ENCODE peak calls at places on chromosomes 16 and 17, in five cellular contexts. One of them, this sample, is unnamed.

GRCh38 chr16:22728167-22728836 is 85.7 kb upstream of the HS3ST2 start:
- DNase-seq in fibroblast of the aortic adventitia: no peak
- DNase-seq in NCI-H345: no peak
- DNase-seq in activated naive CD8-positive, alpha-beta T cell treated with anti-CD3 and anti-CD28 coated beads, Interleukin-2, amount 50 U/mL, for 24 hours: no peak
- DNase-seq in activated T-helper 1 cell treated with anti-CD3 and anti-CD28 coated beads, Interleukin-2, amount 50 U/mL, for 16 hours: no peak
- DNase-seq in this sample: no peak

GRCh38 chr16:3401719-3402397 is 843 bp downstream of the ZNF174 start:
- DNase-seq in fibroblast of the aortic adventitia: peak
- DNase-seq in activated T-helper 1 cell treated with anti-CD3 and anti-CD28 coated beads, Interleukin-2, amount 50 U/mL, for 16 hours: no peak
- DNase-seq in NCI-H345: no peak
- DNase-seq in activated naive CD8-positive, alpha-beta T cell treated with anti-CD3 and anti-CD28 coated beads, Interleukin-2, amount 50 U/mL, for 24 hours: no peak
- DNase-seq in this sample: no peak

GRCh38 chr16:482468-483185 is 44.9 kb upstream of the CAPN15 start:
- DNase-seq in fibroblast of the aortic adventitia: no peak
- DNase-seq in activated T-helper 1 cell treated with anti-CD3 and anti-CD28 coated beads, Interleukin-2, amount 50 U/mL, for 16 hours: no peak
- DNase-seq in NCI-H345: no peak
- DNase-seq in activated naive CD8-positive, alpha-beta T cell treated with anti-CD3 and anti-CD28 coated beads, Interleukin-2, amount 50 U/mL, for 24 hours: no peak
- DNase-seq in this sample: no peak

GRCh38 chr16:81635336-81635947 is 143.6 kb upstream of the PLCG2 start:
- DNase-seq in activated T-helper 1 cell treated with anti-CD3 and anti-CD28 coated beads, Interleukin-2, amount 50 U/mL, for 16 hours: no peak
- DNase-seq in fibroblast of the aortic adventitia: no peak
- DNase-seq in activated naive CD8-positive, alpha-beta T cell treated with anti-CD3 and anti-CD28 coated beads, Interleukin-2, amount 50 U/mL, for 24 hours: no peak
- DNase-seq in NCI-H345: peak
- DNase-seq in this sample: no peak

GRCh38 chr17:5123343-5124124 is 7.7 kb downstream of the USP6 start:
- DNase-seq in activated T-helper 1 cell treated with anti-CD3 and anti-CD28 coated beads, Interleukin-2, amount 50 U/mL, for 16 hours: no peak
- DNase-seq in NCI-H345: no peak
- DNase-seq in activated naive CD8-positive, alpha-beta T cell treated with anti-CD3 and anti-CD28 coated beads, Interleukin-2, amount 50 U/mL, for 24 hours: no peak
- DNase-seq in fibroblast of the aortic adventitia: no peak
- DNase-seq in this sample: no peak

GRCh38 chr16:77220427-77220826 is 21.2 kb downstream of the SYCE1L start:
- DNase-seq in NCI-H345: no peak
- DNase-seq in activated naive CD8-positive, alpha-beta T cell treated with anti-CD3 and anti-CD28 coated beads, Interleukin-2, amount 50 U/mL, for 24 hours: no peak
- DNase-seq in fibroblast of the aortic adventitia: no peak
- DNase-seq in activated T-helper 1 cell treated with anti-CD3 and anti-CD28 coated beads, Interleukin-2, amount 50 U/mL, for 16 hours: no peak
- DNase-seq in this sample: no peak

GRCh38 chr16:7025616-7026190 is 306.9 kb upstream of the RBFOX1 start:
- DNase-seq in fibroblast of the aortic adventitia: no peak
- DNase-seq in activated T-helper 1 cell treated with anti-CD3 and anti-CD28 coated beads, Interleukin-2, amount 50 U/mL, for 16 hours: no peak
- DNase-seq in NCI-H345: peak
- DNase-seq in activated naive CD8-positive, alpha-beta T cell treated with anti-CD3 and anti-CD28 coated beads, Interleukin-2, amount 50 U/mL, for 24 hours: peak
- DNase-seq in this sample: no peak

GRCh38 chr16:17439580-17439979 is 31.2 kb downstream of the XYLT1 start:
- DNase-seq in activated naive CD8-positive, alpha-beta T cell treated with anti-CD3 and anti-CD28 coated beads, Interleukin-2, amount 50 U/mL, for 24 hours: no peak
- DNase-seq in fibroblast of the aortic adventitia: no peak
- DNase-seq in activated T-helper 1 cell treated with anti-CD3 and anti-CD28 coated beads, Interleukin-2, amount 50 U/mL, for 16 hours: no peak
- DNase-seq in NCI-H345: no peak
- DNase-seq in this sample: no peak

GRCh38 chr16:49969356-49970030 is 55.5 kb upstream of the CNEP1R1 start:
- DNase-seq in NCI-H345: no peak
- DNase-seq in fibroblast of the aortic adventitia: no peak
- DNase-seq in activated T-helper 1 cell treated with anti-CD3 and anti-CD28 coated beads, Interleukin-2, amount 50 U/mL, for 16 hours: no peak
- DNase-seq in activated naive CD8-positive, alpha-beta T cell treated with anti-CD3 and anti-CD28 coated beads, Interleukin-2, amount 50 U/mL, for 24 hours: no peak
- DNase-seq in this sample: no peak